ENCODE peak calls at places on chromosomes 6 and 20, in eight cellular contexts. P is H54; X is H7; U is smooth muscle cell of the brain vasculature; Q is hippocampal formation; Z is activated CD8-positive, alpha-beta memory T cell treated with anti-CD3 and anti-CD28 coated beads, Interleukin-2, amount 50 U/mL, for 4 hours; K is amniotic epithelial cell; Y is brain microvascular endothelial cell. I is an unnamed sample.

GRCh38 chr6:15897063-15897934 is 231.6 kb upstream of the MYLIP start:
- DNase-seq in P (no peak), X (no peak), U (no peak), Q (no peak), Z (no peak), K (peak), Y (peak), I (no peak)

GRCh38 chr20:50746138-50746940 is 15.0 kb downstream of the PARD6B start:
- DNase-seq in P (no peak), X (no peak), U (no peak), Q (no peak), Z (no peak), K (no peak), Y (no peak), I (no peak)

GRCh38 chr20:36482044-36482473 is 59.3 kb upstream of the MYL9 start:
- DNase-seq in P (no peak), X (no peak), U (no peak), Q (no peak), Z (no peak), K (no peak), Y (no peak), I (no peak)

GRCh38 chr6:122548281-122548680 is 61.9 kb upstream of the PKIB start:
- DNase-seq in P (no peak), X (no peak), U (no peak), Q (no peak), Z (no peak), K (no peak), Y (no peak), I (no peak)

GRCh38 chr20:31494131-31494530 is 19.0 kb downstream of the REM1 start:
- DNase-seq in P (peak), X (peak), U (no peak), Q (no peak), Z (no peak), K (peak), Y (no peak), I (no peak)

GRCh38 chr6:33856655-33857054 is 52.9 kb upstream of the MLN start:
- DNase-seq in P (no peak), X (no peak), U (no peak), Q (no peak), Z (peak), K (no peak), Y (no peak), I (no peak)

GRCh38 chr6:10838794-10839333 is 525 bp upstream of the MAK start:
- DNase-seq in P (no peak), X (no peak), U (no peak), Q (no peak), Z (no peak), K (no peak), Y (no peak), I (no peak)

GRCh38 chr6:36336779-36337194 is at the start of gene BNIP5:
- DNase-seq in P (no peak), X (no peak), U (no peak), Q (no peak), Z (no peak), K (no peak), Y (no peak), I (no peak)

GRCh38 chr6:3403244-3404154 is 53.4 kb downstream of the SLC22A23 start:
- DNase-seq in P (no peak), X (peak), U (no peak), Q (no peak), Z (no peak), K (no peak), Y (no peak), I (no peak)

GRCh38 chr6:1388927-1389790 is at the start of gene FOXF2:
- DNase-seq in P (no peak), X (peak), U (no peak), Q (no peak), Z (no peak), K (no peak), Y (no peak), I (no peak)

GRCh38 chr6:170176621-170177382 is 114.1 kb downstream of the DLL1 start:
- DNase-seq in P (no peak), X (peak), U (no peak), Q (no peak), Z (no peak), K (no peak), Y (no peak), I (no peak)